ENCODE peak calls at places on chromosome 13, in four cellular contexts. One of them, this sample, is unnamed.

GRCh38 chr13:39586956-39587605 is 15.9 kb downstream of the LHFPL6 start:
- DNase-seq in mucosa of descending colon: no peak
- DNase-seq in fibroblast of mammary gland: no peak
- DNase-seq in BJ: no peak
- DNase-seq in this sample: no peak

GRCh38 chr13:113291997-113292862 is 4.8 kb upstream of the LAMP1 start:
- DNase-seq in mucosa of descending colon: no peak
- DNase-seq in fibroblast of mammary gland: peak
- DNase-seq in BJ: no peak
- DNase-seq in this sample: peak

GRCh38 chr13:54614729-54615128 is 1586.1 kb downstream of the OLFM4 start:
- DNase-seq in mucosa of descending colon: no peak
- DNase-seq in fibroblast of mammary gland: no peak
- DNase-seq in BJ: no peak
- DNase-seq in this sample: no peak

GRCh38 chr13:53200498-53201453 is 172.2 kb downstream of the OLFM4 start:
- DNase-seq in mucosa of descending colon: peak
- DNase-seq in fibroblast of mammary gland: peak
- DNase-seq in BJ: no peak
- DNase-seq in this sample: peak

GRCh38 chr13:32537580-32538233 is 888 bp downstream of the N4BP2L2 start:
- DNase-seq in mucosa of descending colon: peak
- DNase-seq in fibroblast of mammary gland: no peak
- DNase-seq in BJ: no peak
- DNase-seq in this sample: peak

GRCh38 chr13:28449826-28450773 is 44.8 kb downstream of the FLT1 start:
- DNase-seq in mucosa of descending colon: no peak
- DNase-seq in fibroblast of mammary gland: no peak
- DNase-seq in BJ: peak
- DNase-seq in this sample: no peak

GRCh38 chr13:19782049-19782726 is 557 bp downstream of the PSPC1 start:
- DNase-seq in mucosa of descending colon: peak
- DNase-seq in fibroblast of mammary gland: peak
- DNase-seq in BJ: no peak
- DNase-seq in this sample: peak

GRCh38 chr13:75312884-75313520 is 169.0 kb downstream of the TBC1D4 start:
- DNase-seq in mucosa of descending colon: no peak
- DNase-seq in fibroblast of mammary gland: no peak
- DNase-seq in BJ: no peak
- DNase-seq in this sample: no peak

GRCh38 chr13:71137106-71137505 is 729.9 kb downstream of the DACH1 start:
- DNase-seq in mucosa of descending colon: no peak
- DNase-seq in fibroblast of mammary gland: no peak
- DNase-seq in BJ: no peak
- DNase-seq in this sample: no peak

GRCh38 chr13:100088282-100088647 is 628 bp upstream of the PCCA start:
- DNase-seq in mucosa of descending colon: no peak
- DNase-seq in fibroblast of mammary gland: no peak
- DNase-seq in BJ: no peak
- DNase-seq in this sample: peak

GRCh38 chr13:107867701-107868661 is 347.4 kb downstream of the LIG4 start:
- DNase-seq in mucosa of descending colon: no peak
- DNase-seq in fibroblast of mammary gland: peak
- DNase-seq in BJ: no peak
- DNase-seq in this sample: peak

GRCh38 chr13:28582225-28582891 is 76.6 kb upstream of the POMP start:
- DNase-seq in mucosa of descending colon: no peak
- DNase-seq in fibroblast of mammary gland: peak
- DNase-seq in BJ: no peak
- DNase-seq in this sample: peak

GRCh38 chr13:64127856-64128255 is 2712.2 kb upstream of the PCDH20 start:
- DNase-seq in mucosa of descending colon: no peak
- DNase-seq in fibroblast of mammary gland: no peak
- DNase-seq in BJ: no peak
- DNase-seq in this sample: no peak

GRCh38 chr13:92303428-92303827 is 905.0 kb downstream of the GPC5 start:
- DNase-seq in mucosa of descending colon: no peak
- DNase-seq in fibroblast of mammary gland: peak
- DNase-seq in BJ: no peak
- DNase-seq in this sample: peak

GRCh38 chr13:34469212-34469983 is 472.7 kb upstream of the NBEA start:
- DNase-seq in mucosa of descending colon: no peak
- DNase-seq in fibroblast of mammary gland: no peak
- DNase-seq in BJ: no peak
- DNase-seq in this sample: peak

GRCh38 chr13:50370303-50370950 is 355.2 kb downstream of the KCNRG start:
- DNase-seq in mucosa of descending colon: no peak
- DNase-seq in fibroblast of mammary gland: no peak
- DNase-seq in BJ: no peak
- DNase-seq in this sample: no peak

GRCh38 chr13:50012396-50013169 is 2.7 kb upstream of the KCNRG start:
- DNase-seq in mucosa of descending colon: no peak
- DNase-seq in fibroblast of mammary gland: peak
- DNase-seq in BJ: no peak
- DNase-seq in this sample: peak

GRCh38 chr13:24215007-24215633 is 54.6 kb downstream of the SPATA13 start:
- DNase-seq in mucosa of descending colon: no peak
- DNase-seq in fibroblast of mammary gland: no peak
- DNase-seq in BJ: no peak
- DNase-seq in this sample: no peak

GRCh38 chr13:112636401-112636975 is 48.5 kb upstream of the TUBGCP3 start:
- DNase-seq in mucosa of descending colon: no peak
- DNase-seq in fibroblast of mammary gland: no peak
- DNase-seq in BJ: no peak
- DNase-seq in this sample: no peak

GRCh38 chr13:26561636-26562537 is 4.4 kb downstream of the WASF3 start:
- DNase-seq in mucosa of descending colon: no peak
- DNase-seq in fibroblast of mammary gland: peak
- DNase-seq in BJ: peak
- DNase-seq in this sample: peak

GRCh38 chr13:27839809-27840467 is 47.7 kb downstream of the GSX1 start:
- DNase-seq in mucosa of descending colon: no peak
- DNase-seq in fibroblast of mammary gland: no peak
- DNase-seq in BJ: no peak
- DNase-seq in this sample: peak

GRCh38 chr13:114059428-114059827 is 73.0 kb downstream of the RASA3 start:
- DNase-seq in mucosa of descending colon: no peak
- DNase-seq in fibroblast of mammary gland: no peak
- DNase-seq in BJ: no peak
- DNase-seq in this sample: no peak

GRCh38 chr13:100490692-100491091 is 97.9 kb downstream of the GGACT start:
- DNase-seq in mucosa of descending colon: no peak
- DNase-seq in fibroblast of mammary gland: no peak
- DNase-seq in BJ: no peak
- DNase-seq in this sample: peak

GRCh38 chr13:97429681-97430081 is 4.3 kb upstream of the RAP2A start:
- DNase-seq in mucosa of descending colon: no peak
- DNase-seq in fibroblast of mammary gland: peak
- DNase-seq in BJ: peak
- DNase-seq in this sample: peak

DNA sequence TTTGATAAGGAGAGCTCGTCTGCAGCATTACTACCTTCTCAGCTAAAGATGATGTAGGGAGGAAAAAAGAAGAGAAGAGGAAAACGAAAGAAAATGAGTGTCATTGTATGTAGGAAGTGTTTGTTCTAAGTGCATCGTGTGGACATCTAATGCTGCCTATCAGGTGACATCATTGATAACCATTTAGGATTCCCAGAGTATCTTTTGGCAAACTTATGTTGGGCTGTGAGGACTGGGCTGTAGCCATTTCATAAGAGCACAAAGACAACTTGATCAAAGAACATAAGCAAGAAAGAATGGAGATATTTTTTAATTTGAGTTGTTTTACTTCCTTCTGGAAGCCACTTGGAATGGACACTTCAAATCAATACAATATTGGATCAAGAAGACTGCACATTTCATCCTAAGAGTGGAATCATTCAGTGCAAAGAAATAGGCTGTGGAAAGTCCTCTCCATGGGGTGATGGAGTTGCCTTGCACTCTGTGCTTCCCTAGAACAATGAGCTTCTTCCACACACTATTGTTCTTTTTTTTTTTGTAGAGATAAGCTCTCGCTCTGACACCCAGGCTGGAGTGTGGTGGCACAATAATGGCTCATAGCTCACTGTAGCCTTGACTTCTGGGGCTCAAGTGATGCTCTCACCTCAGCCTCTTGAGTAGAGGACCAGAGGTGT is 52.4 kb upstream of the UBL3 start:
- DNase-seq in mucosa of descending colon: no peak
- DNase-seq in fibroblast of mammary gland: no peak
- DNase-seq in BJ: no peak
- DNase-seq in this sample: no peak
- H3K4me3 ChIP-seq in mucosa of descending colon: no peak
- H3K4me3 ChIP-seq in fibroblast of mammary gland: no peak
- H3K4me3 ChIP-seq in BJ: no peak
- H3K4me3 ChIP-seq in this sample: no peak

GRCh38 chr13:22278336-22278929 is 607.6 kb downstream of the FGF9 start:
- DNase-seq in mucosa of descending colon: no peak
- DNase-seq in fibroblast of mammary gland: peak
- DNase-seq in BJ: no peak
- DNase-seq in this sample: peak
- TF ChIP-seq CTCF in mucosa of descending colon: no peak
- TF ChIP-seq CTCF in fibroblast of mammary gland: peak
- TF ChIP-seq CTCF in BJ: peak
- TF ChIP-seq CTCF in this sample: no peak

GRCh38 chr13:111117289-111117688 is 2.2 kb downstream of the ARHGEF7 start:
- DNase-seq in mucosa of descending colon: no peak
- DNase-seq in fibroblast of mammary gland: peak
- DNase-seq in BJ: no peak
- DNase-seq in this sample: no peak
- H3K4me3 ChIP-seq in mucosa of descending colon: no peak
- H3K4me3 ChIP-seq in fibroblast of mammary gland: no peak
- H3K4me3 ChIP-seq in BJ: no peak
- H3K4me3 ChIP-seq in this sample: no peak

GRCh38 chr13:46327256-46327655 is 59.8 kb downstream of the RUBCNL start:
- DNase-seq in mucosa of descending colon: no peak
- DNase-seq in fibroblast of mammary gland: no peak
- DNase-seq in BJ: no peak
- DNase-seq in this sample: no peak

GRCh38 chr13:46317120-46317519 is 69.9 kb downstream of the RUBCNL start:
- DNase-seq in mucosa of descending colon: no peak
- DNase-seq in fibroblast of mammary gland: peak
- DNase-seq in BJ: no peak
- DNase-seq in this sample: peak

GRCh38 chr13:46324976-46325375 is 62.1 kb downstream of the RUBCNL start:
- DNase-seq in mucosa of descending colon: no peak
- DNase-seq in fibroblast of mammary gland: peak
- DNase-seq in BJ: no peak
- DNase-seq in this sample: peak

DNA sequence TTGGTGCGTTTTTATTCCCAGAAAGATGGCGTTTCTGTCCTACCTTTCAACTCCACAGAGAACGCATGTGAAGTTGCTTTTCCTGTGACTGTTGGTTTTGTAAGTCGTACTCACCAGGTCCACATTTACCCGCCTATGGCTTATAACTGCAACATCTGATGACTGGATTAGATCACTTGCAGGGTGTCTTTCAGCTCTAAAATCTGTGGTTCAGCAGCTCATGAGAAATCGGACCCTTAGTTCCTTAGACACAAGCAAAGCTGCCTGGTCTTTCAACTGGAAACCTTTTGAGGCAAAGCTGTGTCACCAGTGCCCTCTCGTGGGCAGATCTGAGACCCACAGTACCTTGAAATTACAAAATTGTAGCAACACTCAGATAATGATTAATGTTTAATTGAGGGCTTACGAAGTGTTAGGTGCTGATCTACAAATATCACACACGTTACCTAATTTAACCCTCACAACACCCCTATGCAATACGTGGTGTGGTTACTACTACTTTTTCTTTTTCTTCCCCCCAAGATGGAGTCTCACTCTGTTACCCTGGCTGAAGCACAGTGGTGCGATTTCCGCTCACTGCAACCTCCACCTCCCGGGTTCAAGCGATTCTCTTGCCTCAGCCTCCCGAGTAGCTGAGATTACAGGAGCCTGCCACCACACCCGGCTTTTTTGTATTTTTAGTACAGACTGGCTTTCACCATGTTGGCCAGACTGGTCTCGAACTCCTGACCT is 65.4 kb downstream of the RUBCNL start:
- DNase-seq in mucosa of descending colon: no peak
- DNase-seq in fibroblast of mammary gland: peak
- DNase-seq in BJ: no peak
- DNase-seq in this sample: peak
- TF ChIP-seq CTCF in mucosa of descending colon: peak
- TF ChIP-seq CTCF in fibroblast of mammary gland: peak
- TF ChIP-seq CTCF in BJ: peak
- TF ChIP-seq CTCF in this sample: peak

GRCh38 chr13:101627556-101627943 is 175.1 kb downstream of the ITGBL1 start:
- DNase-seq in mucosa of descending colon: no peak
- DNase-seq in fibroblast of mammary gland: peak
- DNase-seq in BJ: no peak
- DNase-seq in this sample: no peak
- H3K4me3 ChIP-seq in mucosa of descending colon: no peak
- H3K4me3 ChIP-seq in fibroblast of mammary gland: no peak
- H3K4me3 ChIP-seq in BJ: no peak
- H3K4me3 ChIP-seq in this sample: no peak

GRCh38 chr13:94799330-94799729 is 87.0 kb upstream of the SOX21 start:
- DNase-seq in mucosa of descending colon: no peak
- DNase-seq in fibroblast of mammary gland: no peak
- DNase-seq in BJ: no peak
- DNase-seq in this sample: no peak

GRCh38 chr13:94795292-94795691 is 82.9 kb upstream of the SOX21 start:
- DNase-seq in mucosa of descending colon: no peak
- DNase-seq in fibroblast of mammary gland: no peak
- DNase-seq in BJ: no peak
- DNase-seq in this sample: no peak

GRCh38 chr13:94798738-94799137 is 86.4 kb upstream of the SOX21 start:
- DNase-seq in mucosa of descending colon: no peak
- DNase-seq in fibroblast of mammary gland: no peak
- DNase-seq in BJ: no peak
- DNase-seq in this sample: no peak

GRCh38 chr13:94800423-94800822 is 88.1 kb upstream of the SOX21 start:
- DNase-seq in mucosa of descending colon: no peak
- DNase-seq in fibroblast of mammary gland: no peak
- DNase-seq in BJ: no peak
- DNase-seq in this sample: no peak
- TF ChIP-seq CTCF in mucosa of descending colon: no peak
- TF ChIP-seq CTCF in fibroblast of mammary gland: no peak
- TF ChIP-seq CTCF in BJ: no peak
- TF ChIP-seq CTCF in this sample: no peak

This sample was measured in choroid plexus epithelial cell.